ENCODE peak calls at places on chromosome 15, in seven cellular contexts. One of them, this sample, is unnamed.

GRCh38 chr15:60299452-60300047 is 98.2 kb downstream of the ANXA2 start:
- DNase-seq in tibial artery: no peak
- DNase-seq in H9: peak
- DNase-seq in right lobe of liver: no peak
- DNase-seq in GM23248: peak
- DNase-seq in osteoblast: no peak
- DNase-seq in right atrium auricular region: no peak
- DNase-seq in this sample: no peak

GRCh38 chr15:90955911-90956310 is 1.2 kb downstream of the RCCD1 start:
- DNase-seq in tibial artery: no peak
- DNase-seq in H9: no peak
- DNase-seq in right lobe of liver: no peak
- DNase-seq in GM23248: no peak
- DNase-seq in osteoblast: no peak
- DNase-seq in right atrium auricular region: no peak
- DNase-seq in this sample: peak

GRCh38 chr15:53458736-53459135 is 300.7 kb downstream of the WDR72 start:
- DNase-seq in tibial artery: no peak
- DNase-seq in H9: no peak
- DNase-seq in right lobe of liver: no peak
- DNase-seq in GM23248: no peak
- DNase-seq in osteoblast: no peak
- DNase-seq in right atrium auricular region: no peak
- DNase-seq in this sample: no peak

GRCh38 chr15:93656041-93656440 is 567.0 kb upstream of the RGMA start:
- DNase-seq in tibial artery: no peak
- DNase-seq in H9: no peak
- DNase-seq in right lobe of liver: no peak
- DNase-seq in GM23248: no peak
- DNase-seq in osteoblast: no peak
- DNase-seq in right atrium auricular region: no peak
- DNase-seq in this sample: no peak

GRCh38 chr15:43911235-43911661 is 84.4 kb downstream of the WDR76 start:
- DNase-seq in tibial artery: peak
- DNase-seq in H9: no peak
- DNase-seq in right lobe of liver: no peak
- DNase-seq in GM23248: peak
- DNase-seq in osteoblast: peak
- DNase-seq in right atrium auricular region: no peak
- DNase-seq in this sample: no peak

GRCh38 chr15:66644000-66644787 is 57.8 kb upstream of the SMAD6 start:
- DNase-seq in tibial artery: no peak
- DNase-seq in H9: no peak
- DNase-seq in right lobe of liver: peak
- DNase-seq in GM23248: no peak
- DNase-seq in osteoblast: peak
- DNase-seq in right atrium auricular region: no peak
- DNase-seq in this sample: no peak

GRCh38 chr15:81056276-81056675 is 55.6 kb downstream of the TLNRD1 start:
- DNase-seq in tibial artery: no peak
- DNase-seq in H9: no peak
- DNase-seq in right lobe of liver: no peak
- DNase-seq in GM23248: no peak
- DNase-seq in osteoblast: no peak
- DNase-seq in right atrium auricular region: no peak
- DNase-seq in this sample: no peak

GRCh38 chr15:90839187-90840071 is 29.0 kb upstream of the FURIN start:
- DNase-seq in tibial artery: no peak
- DNase-seq in H9: peak
- DNase-seq in right lobe of liver: no peak
- DNase-seq in GM23248: no peak
- DNase-seq in osteoblast: peak
- DNase-seq in right atrium auricular region: no peak
- DNase-seq in this sample: no peak

GRCh38 chr15:80770356-80770705 is 8.8 kb upstream of the CEMIP start:
- DNase-seq in tibial artery: no peak
- DNase-seq in H9: no peak
- DNase-seq in right lobe of liver: no peak
- DNase-seq in GM23248: no peak
- DNase-seq in osteoblast: no peak
- DNase-seq in right atrium auricular region: no peak
- DNase-seq in this sample: no peak

GRCh38 chr15:84715442-84716035 is 400 bp downstream of the SEC11A start:
- DNase-seq in tibial artery: peak
- DNase-seq in H9: no peak
- DNase-seq in right lobe of liver: peak
- DNase-seq in GM23248: peak
- DNase-seq in osteoblast: peak
- DNase-seq in right atrium auricular region: no peak
- DNase-seq in this sample: peak

GRCh38 chr15:44537728-44538240 is 837 bp downstream of the EIF3J start:
- DNase-seq in tibial artery: no peak
- DNase-seq in H9: no peak
- DNase-seq in right lobe of liver: no peak
- DNase-seq in GM23248: no peak
- DNase-seq in osteoblast: no peak
- DNase-seq in right atrium auricular region: no peak
- DNase-seq in this sample: no peak

GRCh38 chr15:71386005-71386404 is 270.7 kb downstream of the THSD4 start:
- DNase-seq in tibial artery: no peak
- DNase-seq in H9: no peak
- DNase-seq in right lobe of liver: no peak
- DNase-seq in GM23248: no peak
- DNase-seq in osteoblast: no peak
- DNase-seq in right atrium auricular region: no peak
- DNase-seq in this sample: no peak

GRCh38 chr15:34914316-34914715 is 55.2 kb downstream of the AQR start:
- DNase-seq in tibial artery: no peak
- DNase-seq in H9: no peak
- DNase-seq in right lobe of liver: no peak
- DNase-seq in GM23248: no peak
- DNase-seq in osteoblast: no peak
- DNase-seq in right atrium auricular region: no peak
- DNase-seq in this sample: no peak

GRCh38 chr15:31279221-31280036 is 47.2 kb upstream of the KLF13 start:
- DNase-seq in tibial artery: peak
- DNase-seq in H9: no peak
- DNase-seq in right lobe of liver: peak
- DNase-seq in GM23248: no peak
- DNase-seq in osteoblast: peak
- DNase-seq in right atrium auricular region: peak
- DNase-seq in this sample: no peak

GRCh38 chr15:40746916-40747418 is 8.1 kb downstream of the RMDN3 start:
- DNase-seq in tibial artery: no peak
- DNase-seq in H9: no peak
- DNase-seq in right lobe of liver: no peak
- DNase-seq in GM23248: peak
- DNase-seq in osteoblast: peak
- DNase-seq in right atrium auricular region: no peak
- DNase-seq in this sample: no peak

GRCh38 chr15:90845201-90845949 is 23.0 kb upstream of the FURIN start:
- DNase-seq in tibial artery: no peak
- DNase-seq in H9: no peak
- DNase-seq in right lobe of liver: no peak
- DNase-seq in GM23248: peak
- DNase-seq in osteoblast: peak
- DNase-seq in right atrium auricular region: no peak
- DNase-seq in this sample: no peak

GRCh38 chr15:70863450-70864218 is 9.7 kb upstream of the LARP6 start:
- DNase-seq in tibial artery: no peak
- DNase-seq in H9: no peak
- DNase-seq in right lobe of liver: no peak
- DNase-seq in GM23248: peak
- DNase-seq in osteoblast: peak
- DNase-seq in right atrium auricular region: peak
- DNase-seq in this sample: no peak

GRCh38 chr15:40756938-40757337 is 1.9 kb upstream of the RMDN3 start:
- DNase-seq in tibial artery: no peak
- DNase-seq in H9: no peak
- DNase-seq in right lobe of liver: no peak
- DNase-seq in GM23248: no peak
- DNase-seq in osteoblast: no peak
- DNase-seq in right atrium auricular region: no peak
- DNase-seq in this sample: no peak

GRCh38 chr15:89531796-89532537 is 35.6 kb upstream of the RHCG start:
- DNase-seq in tibial artery: no peak
- DNase-seq in H9: no peak
- DNase-seq in right lobe of liver: no peak
- DNase-seq in GM23248: no peak
- DNase-seq in osteoblast: no peak
- DNase-seq in right atrium auricular region: no peak
- DNase-seq in this sample: no peak

GRCh38 chr15:82108489-82109078 is 62.8 kb upstream of the MEX3B start:
- DNase-seq in tibial artery: peak
- DNase-seq in H9: peak
- DNase-seq in right lobe of liver: peak
- DNase-seq in GM23248: peak
- DNase-seq in osteoblast: peak
- DNase-seq in right atrium auricular region: no peak
- DNase-seq in this sample: peak

DNA sequence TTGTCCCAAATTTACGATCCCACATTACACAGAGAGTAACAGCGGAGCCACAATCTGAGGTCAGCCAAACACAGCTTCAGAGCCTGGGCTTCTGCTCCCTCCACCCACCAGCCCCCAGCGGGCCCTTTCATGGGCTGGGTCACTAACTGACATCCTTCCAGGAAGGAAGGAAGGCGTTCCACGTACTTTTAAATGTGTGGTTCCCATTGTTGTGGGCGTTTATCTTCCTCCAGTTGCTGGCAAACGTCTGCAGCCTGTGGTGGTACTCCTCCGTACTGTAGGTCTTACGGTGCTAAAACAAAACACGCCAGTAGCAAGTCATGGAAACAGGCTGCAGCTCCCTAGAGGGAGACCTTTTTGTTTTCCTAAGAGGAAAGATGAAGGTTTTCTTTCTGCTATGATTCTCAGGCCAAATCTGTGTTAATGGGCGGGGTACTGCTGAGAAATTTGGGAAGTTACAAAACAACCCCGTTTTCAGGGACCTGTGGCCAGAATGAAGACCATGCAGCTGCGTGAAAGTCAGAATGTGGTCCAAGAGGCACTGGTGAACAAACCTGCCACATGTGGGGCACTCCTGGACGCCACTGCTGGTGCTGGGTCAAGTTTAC is 7.6 kb downstream of the CTSH start:
- DNase-seq in tibial artery: no peak
- DNase-seq in H9: no peak
- DNase-seq in right lobe of liver: no peak
- DNase-seq in GM23248: no peak
- DNase-seq in osteoblast: no peak
- DNase-seq in right atrium auricular region: peak
- DNase-seq in this sample: no peak
- H3K27ac ChIP-seq in tibial artery: no peak
- H3K27ac ChIP-seq in H9: no peak
- H3K27ac ChIP-seq in right lobe of liver: no peak
- H3K27ac ChIP-seq in GM23248: no peak
- H3K27ac ChIP-seq in osteoblast: no peak
- H3K27ac ChIP-seq in right atrium auricular region: peak
- H3K27ac ChIP-seq in this sample: no peak

DNA sequence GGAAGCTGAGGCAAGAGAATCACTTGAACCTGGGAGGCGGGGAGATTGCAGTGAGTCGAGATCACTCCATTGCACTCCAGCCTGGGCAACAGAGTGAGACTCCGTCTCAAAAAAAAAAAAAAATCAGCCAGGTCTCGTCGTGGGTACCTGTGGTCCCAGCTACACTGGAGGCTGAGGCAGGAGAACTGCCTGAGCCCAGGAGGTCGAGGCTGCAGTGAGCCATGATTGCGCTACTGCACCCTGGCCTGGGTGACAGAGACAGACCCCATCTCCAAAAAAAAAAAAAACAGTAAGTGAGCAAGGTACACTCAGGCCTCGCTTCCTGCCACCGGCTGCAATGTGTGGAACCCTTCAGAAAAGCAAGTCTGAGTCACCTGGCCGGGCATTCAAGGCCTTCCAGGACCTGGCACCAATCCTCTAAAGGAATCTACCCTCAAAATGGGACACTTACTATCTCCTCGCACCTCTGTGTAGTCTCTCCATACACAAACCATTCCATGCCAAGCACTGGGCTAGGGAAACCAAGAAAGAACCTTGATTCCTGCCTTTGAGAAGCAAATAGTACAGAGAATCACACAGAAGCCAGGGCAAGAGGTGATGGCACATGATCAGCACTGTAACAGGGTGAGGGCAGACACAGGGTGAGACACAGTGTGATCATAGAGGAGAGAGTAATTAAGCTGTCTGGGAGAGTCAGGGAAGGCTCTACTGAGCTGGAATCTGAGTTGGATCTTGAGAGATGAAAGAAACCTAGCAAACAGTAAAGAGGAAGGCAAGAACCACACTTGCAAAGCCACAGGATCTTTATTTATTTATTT is 9.7 kb downstream of the SCAMP2 start:
- DNase-seq in tibial artery: no peak
- DNase-seq in H9: no peak
- DNase-seq in right lobe of liver: no peak
- DNase-seq in GM23248: peak
- DNase-seq in osteoblast: no peak
- DNase-seq in right atrium auricular region: no peak
- DNase-seq in this sample: no peak
- H3K27ac ChIP-seq in tibial artery: no peak
- H3K27ac ChIP-seq in H9: no peak
- H3K27ac ChIP-seq in right lobe of liver: no peak
- H3K27ac ChIP-seq in GM23248: peak
- H3K27ac ChIP-seq in osteoblast: peak
- H3K27ac ChIP-seq in right atrium auricular region: peak
- H3K27ac ChIP-seq in this sample: no peak

DNA sequence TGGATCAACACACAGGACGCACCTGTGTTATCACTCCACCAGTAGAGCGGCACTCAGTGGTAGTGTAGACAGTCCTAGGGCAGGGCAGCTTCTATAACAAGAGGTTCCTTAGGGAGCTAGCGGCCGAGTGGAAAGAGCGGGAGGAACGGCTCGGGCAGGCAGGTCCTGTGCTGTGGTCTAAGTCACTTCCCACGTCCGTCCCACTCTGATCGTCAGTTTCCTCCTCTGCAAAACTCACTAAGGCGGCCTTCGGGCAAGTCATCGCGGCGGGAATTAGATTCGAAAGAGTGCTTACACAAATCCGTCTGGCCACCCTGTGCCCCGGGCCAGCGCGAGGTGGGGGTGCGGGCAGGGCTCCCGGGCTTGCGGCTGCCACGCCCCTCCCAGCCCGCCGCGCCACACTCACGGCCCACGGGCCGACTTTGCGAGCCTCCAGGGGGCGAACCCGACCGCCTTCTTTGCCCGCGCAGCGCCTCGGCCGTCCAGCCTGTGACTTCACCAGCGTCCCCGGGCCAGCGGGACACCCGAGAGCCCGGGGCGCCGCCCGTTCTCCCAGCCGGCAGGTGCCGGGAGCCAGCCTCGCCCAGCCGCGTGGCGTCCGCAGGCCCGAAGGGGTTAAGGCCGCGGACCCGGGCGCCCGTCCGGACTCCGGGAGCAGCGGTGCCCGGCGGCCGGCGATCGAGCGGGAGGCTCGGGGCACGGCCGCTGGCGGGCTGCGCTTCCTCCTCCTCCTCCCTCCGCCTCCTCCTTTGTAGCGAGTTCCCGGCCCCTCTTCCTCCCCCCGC is 426 bp upstream of the CORO2B start:
- DNase-seq in tibial artery: peak
- DNase-seq in H9: peak
- DNase-seq in right lobe of liver: peak
- DNase-seq in GM23248: peak
- DNase-seq in osteoblast: peak
- DNase-seq in right atrium auricular region: peak
- DNase-seq in this sample: peak
- H3K27ac ChIP-seq in tibial artery: peak
- H3K27ac ChIP-seq in H9: no peak
- H3K27ac ChIP-seq in right lobe of liver: no peak
- H3K27ac ChIP-seq in GM23248: no peak
- H3K27ac ChIP-seq in osteoblast: no peak
- H3K27ac ChIP-seq in right atrium auricular region: peak
- H3K27ac ChIP-seq in this sample: no peak

GRCh38 chr15:22866066-22866465 is 27.6 kb downstream of the NIPA2 start:
- DNase-seq in tibial artery: no peak
- DNase-seq in H9: no peak
- DNase-seq in right lobe of liver: no peak
- DNase-seq in GM23248: no peak
- DNase-seq in osteoblast: peak
- DNase-seq in right atrium auricular region: no peak
- DNase-seq in this sample: no peak
- H3K27ac ChIP-seq in tibial artery: no peak
- H3K27ac ChIP-seq in H9: no peak
- H3K27ac ChIP-seq in right lobe of liver: no peak
- H3K27ac ChIP-seq in GM23248: no peak
- H3K27ac ChIP-seq in osteoblast: no peak
- H3K27ac ChIP-seq in right atrium auricular region: no peak
- H3K27ac ChIP-seq in this sample: no peak